ENCODE peak calls at places on chromosomes 5 and 9, in ten cellular contexts. One of them, this sample, is unnamed.

GRCh38 chr5:90911169-90911568 is 352.6 kb downstream of the ADGRV1 start:
- DNase-seq in tibial artery: no peak
- DNase-seq in B cell: no peak
- DNase-seq in heart left ventricle: no peak
- DNase-seq in choroid plexus epithelial cell: no peak
- DNase-seq in cardiac muscle cell: no peak
- DNase-seq in transverse colon: no peak
- DNase-seq in Calu3: no peak
- DNase-seq in fibroblast of villous mesenchyme: no peak
- DNase-seq in GM12865: no peak
- DNase-seq in this sample: no peak

GRCh38 chr9:14654932-14655331 is 38.3 kb downstream of the ZDHHC21 start:
- DNase-seq in tibial artery: no peak
- DNase-seq in B cell: no peak
- DNase-seq in heart left ventricle: no peak
- DNase-seq in choroid plexus epithelial cell: peak
- DNase-seq in cardiac muscle cell: no peak
- DNase-seq in transverse colon: no peak
- DNase-seq in Calu3: no peak
- DNase-seq in fibroblast of villous mesenchyme: no peak
- DNase-seq in GM12865: no peak
- DNase-seq in this sample: peak

GRCh38 chr5:72040513-72040912 is 66.8 kb upstream of the MAP1B start:
- DNase-seq in tibial artery: no peak
- DNase-seq in B cell: no peak
- DNase-seq in heart left ventricle: no peak
- DNase-seq in choroid plexus epithelial cell: no peak
- DNase-seq in cardiac muscle cell: no peak
- DNase-seq in transverse colon: no peak
- DNase-seq in Calu3: no peak
- DNase-seq in fibroblast of villous mesenchyme: no peak
- DNase-seq in GM12865: no peak
- DNase-seq in this sample: no peak

GRCh38 chr5:167442922-167443321 is 848.5 kb upstream of the WWC1 start:
- DNase-seq in tibial artery: no peak
- DNase-seq in B cell: no peak
- DNase-seq in heart left ventricle: no peak
- DNase-seq in choroid plexus epithelial cell: peak
- DNase-seq in cardiac muscle cell: no peak
- DNase-seq in transverse colon: no peak
- DNase-seq in Calu3: peak
- DNase-seq in fibroblast of villous mesenchyme: no peak
- DNase-seq in GM12865: no peak
- DNase-seq in this sample: no peak

GRCh38 chr9:71490810-71491209 is 277.5 kb downstream of the CEMIP2 start:
- DNase-seq in tibial artery: no peak
- DNase-seq in B cell: no peak
- DNase-seq in heart left ventricle: no peak
- DNase-seq in choroid plexus epithelial cell: peak
- DNase-seq in cardiac muscle cell: no peak
- DNase-seq in transverse colon: no peak
- DNase-seq in Calu3: peak
- DNase-seq in fibroblast of villous mesenchyme: peak
- DNase-seq in GM12865: peak
- DNase-seq in this sample: no peak

GRCh38 chr5:5298068-5298633 is 124.3 kb upstream of the ICE1 start:
- DNase-seq in tibial artery: no peak
- DNase-seq in B cell: no peak
- DNase-seq in heart left ventricle: no peak
- DNase-seq in choroid plexus epithelial cell: no peak
- DNase-seq in cardiac muscle cell: no peak
- DNase-seq in transverse colon: no peak
- DNase-seq in Calu3: no peak
- DNase-seq in fibroblast of villous mesenchyme: no peak
- DNase-seq in GM12865: no peak
- DNase-seq in this sample: no peak

GRCh38 chr5:78627175-78627574 is 21.4 kb downstream of the LHFPL2 start:
- DNase-seq in tibial artery: no peak
- DNase-seq in B cell: no peak
- DNase-seq in heart left ventricle: no peak
- DNase-seq in choroid plexus epithelial cell: peak
- DNase-seq in cardiac muscle cell: no peak
- DNase-seq in transverse colon: no peak
- DNase-seq in Calu3: no peak
- DNase-seq in fibroblast of villous mesenchyme: peak
- DNase-seq in GM12865: no peak
- DNase-seq in this sample: peak

GRCh38 chr5:72314571-72315172 is 5.4 kb downstream of the MRPS27 start:
- DNase-seq in tibial artery: no peak
- DNase-seq in B cell: no peak
- DNase-seq in heart left ventricle: peak
- DNase-seq in choroid plexus epithelial cell: peak
- DNase-seq in cardiac muscle cell: peak
- DNase-seq in transverse colon: no peak
- DNase-seq in Calu3: peak
- DNase-seq in fibroblast of villous mesenchyme: peak
- DNase-seq in GM12865: no peak
- DNase-seq in this sample: peak

GRCh38 chr9:16726023-16726422 is 144.4 kb downstream of the BNC2 start:
- DNase-seq in tibial artery: no peak
- DNase-seq in B cell: no peak
- DNase-seq in heart left ventricle: no peak
- DNase-seq in choroid plexus epithelial cell: peak
- DNase-seq in cardiac muscle cell: no peak
- DNase-seq in transverse colon: no peak
- DNase-seq in Calu3: no peak
- DNase-seq in fibroblast of villous mesenchyme: peak
- DNase-seq in GM12865: no peak
- DNase-seq in this sample: peak

GRCh38 chr9:32828861-32829260 is 45.5 kb downstream of the TMEM215 start:
- DNase-seq in tibial artery: no peak
- DNase-seq in B cell: no peak
- DNase-seq in heart left ventricle: no peak
- DNase-seq in choroid plexus epithelial cell: no peak
- DNase-seq in cardiac muscle cell: no peak
- DNase-seq in transverse colon: no peak
- DNase-seq in Calu3: no peak
- DNase-seq in fibroblast of villous mesenchyme: no peak
- DNase-seq in GM12865: no peak
- DNase-seq in this sample: no peak

GRCh38 chr9:136804509-136805206 is 3.1 kb upstream of the RABL6 start:
- DNase-seq in tibial artery: no peak
- DNase-seq in B cell: no peak
- DNase-seq in heart left ventricle: no peak
- DNase-seq in choroid plexus epithelial cell: no peak
- DNase-seq in cardiac muscle cell: no peak
- DNase-seq in transverse colon: no peak
- DNase-seq in Calu3: no peak
- DNase-seq in fibroblast of villous mesenchyme: no peak
- DNase-seq in GM12865: no peak
- DNase-seq in this sample: no peak

GRCh38 chr5:56375011-56375410 is 141.9 kb upstream of the ANKRD55 start:
- DNase-seq in tibial artery: no peak
- DNase-seq in B cell: no peak
- DNase-seq in heart left ventricle: peak
- DNase-seq in choroid plexus epithelial cell: no peak
- DNase-seq in cardiac muscle cell: no peak
- DNase-seq in transverse colon: no peak
- DNase-seq in Calu3: no peak
- DNase-seq in fibroblast of villous mesenchyme: no peak
- DNase-seq in GM12865: no peak
- DNase-seq in this sample: no peak

GRCh38 chr5:76114192-76114795 is 31.1 kb downstream of the SV2C start:
- DNase-seq in tibial artery: no peak
- DNase-seq in B cell: no peak
- DNase-seq in heart left ventricle: no peak
- DNase-seq in choroid plexus epithelial cell: no peak
- DNase-seq in cardiac muscle cell: no peak
- DNase-seq in transverse colon: peak
- DNase-seq in Calu3: no peak
- DNase-seq in fibroblast of villous mesenchyme: no peak
- DNase-seq in GM12865: no peak
- DNase-seq in this sample: no peak

GRCh38 chr5:103542441-103542840 is 20.1 kb downstream of the NUDT12 start:
- DNase-seq in tibial artery: no peak
- DNase-seq in B cell: no peak
- DNase-seq in heart left ventricle: no peak
- DNase-seq in choroid plexus epithelial cell: no peak
- DNase-seq in cardiac muscle cell: no peak
- DNase-seq in transverse colon: no peak
- DNase-seq in Calu3: no peak
- DNase-seq in fibroblast of villous mesenchyme: peak
- DNase-seq in GM12865: no peak
- DNase-seq in this sample: no peak

GRCh38 chr5:43514816-43515677 is at the start of gene C5orf34:
- DNase-seq in tibial artery: peak
- DNase-seq in B cell: peak
- DNase-seq in heart left ventricle: peak
- DNase-seq in choroid plexus epithelial cell: peak
- DNase-seq in cardiac muscle cell: peak
- DNase-seq in transverse colon: peak
- DNase-seq in Calu3: peak
- DNase-seq in fibroblast of villous mesenchyme: peak
- DNase-seq in GM12865: peak
- DNase-seq in this sample: peak
- TF ChIP-seq CTCF in tibial artery: no peak
- TF ChIP-seq CTCF in B cell: no peak
- TF ChIP-seq CTCF in heart left ventricle: no peak
- TF ChIP-seq CTCF in choroid plexus epithelial cell: no peak
- TF ChIP-seq CTCF in cardiac muscle cell: peak
- TF ChIP-seq CTCF in transverse colon: no peak
- TF ChIP-seq CTCF in Calu3: no peak
- TF ChIP-seq CTCF in fibroblast of villous mesenchyme: no peak
- TF ChIP-seq CTCF in GM12865: no peak
- TF ChIP-seq CTCF in this sample: no peak

GRCh38 chr5:80714570-80715298 is 60.0 kb upstream of the DHFR start:
- DNase-seq in tibial artery: no peak
- DNase-seq in B cell: no peak
- DNase-seq in heart left ventricle: no peak
- DNase-seq in choroid plexus epithelial cell: no peak
- DNase-seq in cardiac muscle cell: no peak
- DNase-seq in transverse colon: no peak
- DNase-seq in Calu3: no peak
- DNase-seq in fibroblast of villous mesenchyme: no peak
- DNase-seq in GM12865: no peak
- DNase-seq in this sample: no peak

GRCh38 chr5:80713640-80714039 is 58.9 kb upstream of the DHFR start:
- DNase-seq in tibial artery: no peak
- DNase-seq in B cell: no peak
- DNase-seq in heart left ventricle: no peak
- DNase-seq in choroid plexus epithelial cell: no peak
- DNase-seq in cardiac muscle cell: no peak
- DNase-seq in transverse colon: no peak
- DNase-seq in Calu3: no peak
- DNase-seq in fibroblast of villous mesenchyme: no peak
- DNase-seq in GM12865: no peak
- DNase-seq in this sample: no peak

GRCh38 chr5:80711216-80711615 is 56.4 kb upstream of the DHFR start:
- DNase-seq in tibial artery: no peak
- DNase-seq in B cell: no peak
- DNase-seq in heart left ventricle: no peak
- DNase-seq in choroid plexus epithelial cell: no peak
- DNase-seq in cardiac muscle cell: no peak
- DNase-seq in transverse colon: no peak
- DNase-seq in Calu3: no peak
- DNase-seq in fibroblast of villous mesenchyme: no peak
- DNase-seq in GM12865: peak
- DNase-seq in this sample: no peak

GRCh38 chr5:80712914-80713313 is 58.1 kb upstream of the DHFR start:
- DNase-seq in tibial artery: no peak
- DNase-seq in B cell: no peak
- DNase-seq in heart left ventricle: no peak
- DNase-seq in choroid plexus epithelial cell: no peak
- DNase-seq in cardiac muscle cell: no peak
- DNase-seq in transverse colon: no peak
- DNase-seq in Calu3: no peak
- DNase-seq in fibroblast of villous mesenchyme: no peak
- DNase-seq in GM12865: no peak
- DNase-seq in this sample: no peak

GRCh38 chr5:80711938-80712337 is 57.2 kb upstream of the DHFR start:
- DNase-seq in tibial artery: no peak
- DNase-seq in B cell: no peak
- DNase-seq in heart left ventricle: no peak
- DNase-seq in choroid plexus epithelial cell: peak
- DNase-seq in cardiac muscle cell: peak
- DNase-seq in transverse colon: no peak
- DNase-seq in Calu3: peak
- DNase-seq in fibroblast of villous mesenchyme: peak
- DNase-seq in GM12865: peak
- DNase-seq in this sample: peak
- TF ChIP-seq CTCF in tibial artery: no peak
- TF ChIP-seq CTCF in B cell: no peak
- TF ChIP-seq CTCF in heart left ventricle: no peak
- TF ChIP-seq CTCF in choroid plexus epithelial cell: peak
- TF ChIP-seq CTCF in cardiac muscle cell: peak
- TF ChIP-seq CTCF in transverse colon: no peak
- TF ChIP-seq CTCF in Calu3: peak
- TF ChIP-seq CTCF in fibroblast of villous mesenchyme: peak
- TF ChIP-seq CTCF in GM12865: peak
- TF ChIP-seq CTCF in this sample: peak

DNA sequence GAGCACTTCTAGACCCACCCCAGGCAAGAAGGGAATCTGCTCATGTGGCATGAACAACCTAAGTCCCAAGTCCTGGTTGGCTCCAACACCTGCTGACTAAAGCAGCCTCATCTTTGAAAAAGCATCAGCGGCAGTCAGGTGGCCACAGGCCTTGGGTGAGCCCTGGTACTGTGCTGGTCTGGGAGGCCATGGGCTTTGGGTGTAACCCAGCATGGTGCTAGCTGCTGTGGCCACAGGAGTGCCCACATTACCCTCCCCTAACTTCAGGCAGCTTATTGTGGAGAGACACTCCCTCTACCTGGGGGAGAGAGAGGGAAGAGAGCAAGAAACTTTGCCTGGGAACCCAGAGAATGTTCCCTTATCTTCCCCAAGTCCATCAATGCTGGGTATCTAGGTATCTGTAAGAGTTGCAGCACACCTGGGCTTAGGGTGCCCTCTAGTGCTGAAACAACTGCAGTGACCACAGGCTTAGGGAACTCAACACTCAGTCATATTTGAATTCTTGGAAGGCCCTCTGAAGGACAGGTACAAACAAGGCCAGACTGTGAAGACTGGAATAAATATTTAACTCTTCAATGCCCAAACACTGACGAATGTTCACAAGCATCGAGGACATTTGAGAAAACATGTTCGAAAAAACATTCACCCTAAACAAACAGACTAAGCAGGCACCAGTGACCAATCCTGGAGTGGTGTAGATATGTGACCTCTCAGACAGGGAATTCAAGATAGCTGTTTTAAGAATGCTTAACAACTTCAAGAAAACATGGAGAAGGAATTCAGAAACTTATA is 69.9 kb upstream of the OR2K2 start:
- DNase-seq in tibial artery: no peak
- DNase-seq in B cell: no peak
- DNase-seq in heart left ventricle: no peak
- DNase-seq in choroid plexus epithelial cell: peak
- DNase-seq in cardiac muscle cell: no peak
- DNase-seq in transverse colon: peak
- DNase-seq in Calu3: peak
- DNase-seq in fibroblast of villous mesenchyme: peak
- DNase-seq in GM12865: peak
- DNase-seq in this sample: peak
- TF ChIP-seq CTCF in tibial artery: no peak
- TF ChIP-seq CTCF in B cell: no peak
- TF ChIP-seq CTCF in heart left ventricle: no peak
- TF ChIP-seq CTCF in choroid plexus epithelial cell: peak
- TF ChIP-seq CTCF in cardiac muscle cell: peak
- TF ChIP-seq CTCF in transverse colon: no peak
- TF ChIP-seq CTCF in Calu3: peak
- TF ChIP-seq CTCF in fibroblast of villous mesenchyme: peak
- TF ChIP-seq CTCF in GM12865: peak
- TF ChIP-seq CTCF in this sample: peak

GRCh38 chr5:1815881-1816292 is 14.7 kb downstream of the NDUFS6 start:
- DNase-seq in tibial artery: peak
- DNase-seq in B cell: no peak
- DNase-seq in heart left ventricle: no peak
- DNase-seq in choroid plexus epithelial cell: no peak
- DNase-seq in cardiac muscle cell: no peak
- DNase-seq in transverse colon: no peak
- DNase-seq in Calu3: no peak
- DNase-seq in fibroblast of villous mesenchyme: no peak
- DNase-seq in GM12865: no peak
- DNase-seq in this sample: no peak
- TF ChIP-seq CTCF in tibial artery: no peak
- TF ChIP-seq CTCF in B cell: no peak
- TF ChIP-seq CTCF in heart left ventricle: no peak
- TF ChIP-seq CTCF in choroid plexus epithelial cell: no peak
- TF ChIP-seq CTCF in cardiac muscle cell: no peak
- TF ChIP-seq CTCF in transverse colon: no peak
- TF ChIP-seq CTCF in Calu3: no peak
- TF ChIP-seq CTCF in fibroblast of villous mesenchyme: no peak
- TF ChIP-seq CTCF in GM12865: no peak
- TF ChIP-seq CTCF in this sample: no peak